ENCODE peak calls at places on chromosomes 4 and X, in nine cellular contexts. Y is GM13976; S is M059J; N is retina; Q is stimulated activated CD4-positive, alpha-beta T cell treated with anti-CD3 and anti-CD28 coated beads, Interleukin-12 subunit alpha, Interleukin-12 subunit beta, amount 100 ng/mL, for 24 hours; J is epithelial cell of esophagus; G is NCI-H1092 treated with DMSO at 0.1 percent for 48 hours; F is cortex of kidney; R is NCI-H774. D is an unnamed sample.

GRCh38 chrX:153582896-153583295 is 16.0 kb downstream of the CCNQ start:
- DNase-seq in N (peak), G (no peak), J (peak), Q (peak), R (no peak), S (no peak), Y (peak), F (no peak), D (no peak)

GRCh38 chr4:78247541-78248285 is 190.6 kb downstream of the FRAS1 start:
- DNase-seq in J (peak), S (no peak), F (no peak), Q (no peak), Y (no peak), G (no peak), R (no peak), N (no peak), D (no peak)

GRCh38 chrX:103687073-103687695 is 685 bp upstream of the MORF4L2 start:
- DNase-seq in Q (peak), Y (peak), R (peak), F (peak), J (peak), N (peak), G (peak), S (peak), D (peak)

GRCh38 chr4:24230955-24231354 is 341.1 kb upstream of the PPARGC1A start:
- DNase-seq in G (no peak), F (no peak), J (no peak), N (no peak), Y (no peak), R (no peak), Q (no peak), S (no peak), D (no peak)

GRCh38 chr4:65668201-65669007 is 1.9 kb downstream of the EPHA5 start:
- DNase-seq in G (no peak), R (no peak), N (peak), Y (peak), Q (no peak), J (peak), F (no peak), S (peak), D (no peak)

GRCh38 chr4:55907469-55907868 is 41.3 kb upstream of the CEP135 start:
- DNase-seq in Q (no peak), Y (no peak), S (no peak), F (no peak), J (no peak), R (no peak), N (no peak), G (no peak), D (no peak)

GRCh38 chrX:49064303-49064702 is 5.5 kb downstream of the CCDC120 start:
- DNase-seq in Q (no peak), N (no peak), G (no peak), Y (no peak), J (no peak), F (no peak), R (no peak), S (no peak), D (no peak)

GRCh38 chr4:150149381-150149780 is 71.1 kb downstream of the DCLK2 start:
- DNase-seq in N (no peak), R (no peak), G (no peak), J (no peak), S (no peak), Q (no peak), F (no peak), Y (no peak), D (no peak)

GRCh38 chr4:95528388-95528787 is 20.4 kb downstream of the UNC5C start:
- DNase-seq in R (no peak), Y (no peak), Q (no peak), N (no peak), S (no peak), F (no peak), J (no peak), G (no peak), D (no peak)

GRCh38 chrX:129996120-129996519 is 13.7 kb downstream of the BCORL1 start:
- DNase-seq in S (peak), N (no peak), J (peak), Y (no peak), F (no peak), R (no peak), Q (no peak), G (no peak), D (no peak)

GRCh38 chr4:155207534-155208257 is 740 bp upstream of the NPY2R start:
- DNase-seq in Q (no peak), N (peak), F (no peak), G (no peak), Y (no peak), J (peak), R (no peak), S (peak), D (no peak)

GRCh38 chrX:155112171-155112570 is 40.9 kb downstream of the BRCC3 start:
- DNase-seq in F (no peak), G (no peak), S (peak), N (no peak), R (no peak), J (peak), Q (no peak), Y (no peak), D (no peak)

GRCh38 chr4:158282252-158282651 is 72.0 kb downstream of the TMEM144 start:
- DNase-seq in J (peak), Q (no peak), Y (no peak), F (no peak), R (no peak), S (peak), N (no peak), G (no peak), D (no peak)

GRCh38 chrX:151815461-151815860 is 80.9 kb downstream of the CNGA2 start:
- DNase-seq in Q (no peak), G (no peak), R (no peak), N (no peak), J (no peak), F (no peak), S (no peak), Y (no peak), D (no peak)

GRCh38 chr4:91758487-91758886 is 545.3 kb upstream of the GRID2 start:
- DNase-seq in R (no peak), S (peak), N (no peak), G (no peak), Q (no peak), Y (no peak), J (peak), F (no peak), D (no peak)

GRCh38 chr4:106062452-106062875 is 167.2 kb downstream of the NPNT start:
- DNase-seq in R (no peak), N (no peak), F (no peak), J (peak), G (no peak), S (peak), Q (no peak), Y (no peak), D (no peak)

GRCh38 chr4:6953751-6954380 is 44.2 kb downstream of the TBC1D14 start:
- DNase-seq in Q (no peak), R (no peak), J (peak), G (no peak), N (no peak), F (no peak), Y (no peak), S (no peak), D (no peak)

GRCh38 chr4:139655116-139655515 is 10.5 kb upstream of the MGST2 start:
- DNase-seq in N (peak), R (no peak), S (peak), J (peak), F (no peak), Y (no peak), Q (no peak), G (peak), D (no peak)

GRCh38 chr4:133150643-133151300 is 1.7 kb downstream of the PCDH10 start:
- DNase-seq in Q (no peak), J (peak), Y (peak), N (peak), R (no peak), G (no peak), S (peak), F (no peak), D (no peak)

GRCh38 chrX:105260291-105261043 is 40.0 kb upstream of the TEX13A start:
- DNase-seq in Y (no peak), J (no peak), R (no peak), F (no peak), S (no peak), G (no peak), N (no peak), Q (no peak), D (no peak)

GRCh38 chr4:112693507-112693906 is 56.6 kb downstream of the LARP7 start:
- DNase-seq in S (no peak), G (no peak), N (no peak), Y (no peak), R (no peak), F (no peak), Q (no peak), J (no peak), D (no peak)

GRCh38 chrX:110402091-110402854 is 43.6 kb downstream of the RTL9 start:
- DNase-seq in G (no peak), J (peak), F (no peak), Y (no peak), S (peak), R (no peak), N (no peak), Q (no peak), D (no peak)

GRCh38 chrX:132622130-132622529 is 133.3 kb upstream of the MBNL3 start:
- DNase-seq in Q (no peak), G (no peak), J (peak), N (no peak), R (no peak), S (peak), Y (no peak), F (no peak), D (no peak)

GRCh38 chrX:47936224-47936939 is 67.4 kb downstream of the ZNF182 start:
- DNase-seq in Y (no peak), R (no peak), S (no peak), F (no peak), Q (no peak), G (no peak), J (no peak), N (no peak), D (no peak)